ENCODE peak calls at places on chromosome 1, in eight cellular contexts. One of them, this sample, is unnamed.

GRCh38 chr1:200916152-200916551 is 21.5 kb downstream of the INAVA start:
- DNase-seq in activated naive CD4-positive, alpha-beta T cell: no peak
- DNase-seq in activated CD4-positive, alpha-beta T cell treated with anti-CD3 and anti-CD28 coated beads for 36 hours: no peak
- DNase-seq in epithelial cell of esophagus: no peak
- DNase-seq in activated CD4-positive, CD25-positive, alpha-beta regulatory T cell treated with anti-CD3 and anti-CD28 coated beads, Interleukin-2, amount 50 U/mL, for 72 hours: no peak
- DNase-seq in EL: no peak
- DNase-seq in CD8-positive, alpha-beta memory T cell: no peak
- DNase-seq in nucleus accumbens: no peak
- DNase-seq in this sample: no peak

GRCh38 chr1:42041031-42041430 is 112.2 kb upstream of the GUCA2B start:
- DNase-seq in activated naive CD4-positive, alpha-beta T cell: no peak
- DNase-seq in activated CD4-positive, alpha-beta T cell treated with anti-CD3 and anti-CD28 coated beads for 36 hours: no peak
- DNase-seq in epithelial cell of esophagus: no peak
- DNase-seq in activated CD4-positive, CD25-positive, alpha-beta regulatory T cell treated with anti-CD3 and anti-CD28 coated beads, Interleukin-2, amount 50 U/mL, for 72 hours: no peak
- DNase-seq in EL: no peak
- DNase-seq in CD8-positive, alpha-beta memory T cell: no peak
- DNase-seq in nucleus accumbens: no peak
- DNase-seq in this sample: no peak

GRCh38 chr1:231376101-231376500 is 38.0 kb downstream of the SPRTN start:
- DNase-seq in activated naive CD4-positive, alpha-beta T cell: no peak
- DNase-seq in activated CD4-positive, alpha-beta T cell treated with anti-CD3 and anti-CD28 coated beads for 36 hours: no peak
- DNase-seq in epithelial cell of esophagus: peak
- DNase-seq in activated CD4-positive, CD25-positive, alpha-beta regulatory T cell treated with anti-CD3 and anti-CD28 coated beads, Interleukin-2, amount 50 U/mL, for 72 hours: no peak
- DNase-seq in EL: peak
- DNase-seq in CD8-positive, alpha-beta memory T cell: no peak
- DNase-seq in nucleus accumbens: no peak
- DNase-seq in this sample: no peak

GRCh38 chr1:45802343-45803298 is 791 bp upstream of the MAST2 start:
- DNase-seq in activated naive CD4-positive, alpha-beta T cell: no peak
- DNase-seq in activated CD4-positive, alpha-beta T cell treated with anti-CD3 and anti-CD28 coated beads for 36 hours: peak
- DNase-seq in epithelial cell of esophagus: peak
- DNase-seq in activated CD4-positive, CD25-positive, alpha-beta regulatory T cell treated with anti-CD3 and anti-CD28 coated beads, Interleukin-2, amount 50 U/mL, for 72 hours: peak
- DNase-seq in EL: peak
- DNase-seq in CD8-positive, alpha-beta memory T cell: no peak
- DNase-seq in nucleus accumbens: peak
- DNase-seq in this sample: no peak

GRCh38 chr1:39102537-39103320 is 76.6 kb downstream of the NDUFS5 start:
- DNase-seq in activated naive CD4-positive, alpha-beta T cell: no peak
- DNase-seq in activated CD4-positive, alpha-beta T cell treated with anti-CD3 and anti-CD28 coated beads for 36 hours: peak
- DNase-seq in epithelial cell of esophagus: peak
- DNase-seq in activated CD4-positive, CD25-positive, alpha-beta regulatory T cell treated with anti-CD3 and anti-CD28 coated beads, Interleukin-2, amount 50 U/mL, for 72 hours: peak
- DNase-seq in EL: peak
- DNase-seq in CD8-positive, alpha-beta memory T cell: no peak
- DNase-seq in nucleus accumbens: peak
- DNase-seq in this sample: no peak

GRCh38 chr1:67894981-67895735 is 61.9 kb upstream of the GNG12 start:
- DNase-seq in activated naive CD4-positive, alpha-beta T cell: no peak
- DNase-seq in activated CD4-positive, alpha-beta T cell treated with anti-CD3 and anti-CD28 coated beads for 36 hours: no peak
- DNase-seq in epithelial cell of esophagus: peak
- DNase-seq in activated CD4-positive, CD25-positive, alpha-beta regulatory T cell treated with anti-CD3 and anti-CD28 coated beads, Interleukin-2, amount 50 U/mL, for 72 hours: no peak
- DNase-seq in EL: no peak
- DNase-seq in CD8-positive, alpha-beta memory T cell: no peak
- DNase-seq in nucleus accumbens: no peak
- DNase-seq in this sample: no peak

GRCh38 chr1:207890136-207890738 is 20.7 kb downstream of the CD34 start:
- DNase-seq in activated naive CD4-positive, alpha-beta T cell: no peak
- DNase-seq in activated CD4-positive, alpha-beta T cell treated with anti-CD3 and anti-CD28 coated beads for 36 hours: no peak
- DNase-seq in epithelial cell of esophagus: peak
- DNase-seq in activated CD4-positive, CD25-positive, alpha-beta regulatory T cell treated with anti-CD3 and anti-CD28 coated beads, Interleukin-2, amount 50 U/mL, for 72 hours: no peak
- DNase-seq in EL: peak
- DNase-seq in CD8-positive, alpha-beta memory T cell: no peak
- DNase-seq in nucleus accumbens: peak
- DNase-seq in this sample: no peak

GRCh38 chr1:18890704-18891103 is 11.7 kb downstream of the ALDH4A1 start:
- DNase-seq in activated naive CD4-positive, alpha-beta T cell: no peak
- DNase-seq in activated CD4-positive, alpha-beta T cell treated with anti-CD3 and anti-CD28 coated beads for 36 hours: no peak
- DNase-seq in epithelial cell of esophagus: no peak
- DNase-seq in activated CD4-positive, CD25-positive, alpha-beta regulatory T cell treated with anti-CD3 and anti-CD28 coated beads, Interleukin-2, amount 50 U/mL, for 72 hours: no peak
- DNase-seq in EL: peak
- DNase-seq in CD8-positive, alpha-beta memory T cell: no peak
- DNase-seq in nucleus accumbens: no peak
- DNase-seq in this sample: no peak

GRCh38 chr1:70038025-70038424 is 167.4 kb downstream of the LRRC40 start:
- DNase-seq in activated naive CD4-positive, alpha-beta T cell: no peak
- DNase-seq in activated CD4-positive, alpha-beta T cell treated with anti-CD3 and anti-CD28 coated beads for 36 hours: no peak
- DNase-seq in epithelial cell of esophagus: peak
- DNase-seq in activated CD4-positive, CD25-positive, alpha-beta regulatory T cell treated with anti-CD3 and anti-CD28 coated beads, Interleukin-2, amount 50 U/mL, for 72 hours: no peak
- DNase-seq in EL: peak
- DNase-seq in CD8-positive, alpha-beta memory T cell: no peak
- DNase-seq in nucleus accumbens: no peak
- DNase-seq in this sample: no peak